ENCODE peak calls at places on chromosomes 12 and 14, in four cellular contexts. X, H, Q and D are unnamed samples.

GRCh38 chr12:6852651-6853354 is 853 bp downstream of the USP5 start:
- DNase-seq in X (peak), H (peak), Q (no peak), D (peak)

GRCh38 chr12:2068638-2069037 is 15.9 kb downstream of the CACNA1C start:
- DNase-seq in Q (no peak), X (no peak), H (no peak), D (no peak)

GRCh38 chr14:63286071-63286470 is 32.7 kb downstream of the GPHB5 start:
- DNase-seq in Q (no peak), H (no peak), X (no peak), D (no peak)

GRCh38 chr12:75478395-75478794 is 2.2 kb upstream of the GLIPR1 start:
- DNase-seq in H (no peak), Q (no peak), X (no peak), D (no peak)

GRCh38 chr12:20507711-20508110 is 139.4 kb downstream of the PDE3A start:
- DNase-seq in H (no peak), X (no peak), Q (no peak), D (no peak)

GRCh38 chr14:86035882-86036281 is 505.9 kb downstream of the FLRT2 start:
- DNase-seq in H (peak), X (peak), Q (no peak), D (no peak)

GRCh38 chr14:64246688-64247087 is 47.5 kb downstream of the ESR2 start:
- DNase-seq in Q (no peak), H (no peak), X (no peak), D (no peak)

GRCh38 chr12:8087666-8088065 is 5.6 kb downstream of the NECAP1 start:
- DNase-seq in H (no peak), X (no peak), Q (no peak), D (no peak)

GRCh38 chr12:125533434-125534029 is 468.3 kb downstream of the AACS start:
- DNase-seq in H (peak), X (peak), Q (no peak), D (peak)

GRCh38 chr12:81815611-81816010 is 56.5 kb upstream of the PPFIA2 start:
- DNase-seq in X (no peak), Q (no peak), H (no peak), D (no peak)

GRCh38 chr14:41868396-41868795 is 261.7 kb downstream of the LRFN5 start:
- DNase-seq in H (no peak), X (no peak), Q (no peak), D (no peak)

GRCh38 chr14:53701108-53701875 is 255.3 kb downstream of the BMP4 start:
- DNase-seq in H (no peak), Q (no peak), X (no peak), D (no peak)

GRCh38 chr12:77923882-77924281 is 93.2 kb downstream of the NAV3 start:
- DNase-seq in Q (no peak), X (no peak), H (no peak), D (no peak)

GRCh38 chr12:121809712-121810116 is 5.9 kb downstream of the SETD1B start:
- DNase-seq in H (no peak), Q (no peak), X (no peak), D (no peak)

GRCh38 chr12:40692617-40693502 is 621 bp downstream of the CNTN1 start:
- DNase-seq in H (no peak), Q (no peak), X (peak), D (no peak)

GRCh38 chr12:100401660-100402059 is 44.8 kb downstream of the SLC17A8 start:
- DNase-seq in H (no peak), Q (no peak), X (peak), D (no peak)

GRCh38 chr12:113424915-113425823 is 3.0 kb downstream of the SDSL start:
- DNase-seq in Q (no peak), H (peak), X (peak), D (peak)

GRCh38 chr14:104925941-104926609 is 1.4 kb downstream of the PLD4 start:
- DNase-seq in X (no peak), Q (no peak), H (no peak), D (no peak)

GRCh38 chr12:5997260-5997659 is 52.2 kb upstream of the ANO2 start:
- DNase-seq in X (no peak), H (no peak), Q (no peak), D (no peak)

GRCh38 chr12:19287302-19287701 is 152.0 kb upstream of the AEBP2 start:
- DNase-seq in X (no peak), H (no peak), Q (no peak), D (no peak)

GRCh38 chr12:40691913-40692616 is at the start of gene CNTN1:
- DNase-seq in Q (peak), X (peak), H (no peak), D (peak)

DNA sequence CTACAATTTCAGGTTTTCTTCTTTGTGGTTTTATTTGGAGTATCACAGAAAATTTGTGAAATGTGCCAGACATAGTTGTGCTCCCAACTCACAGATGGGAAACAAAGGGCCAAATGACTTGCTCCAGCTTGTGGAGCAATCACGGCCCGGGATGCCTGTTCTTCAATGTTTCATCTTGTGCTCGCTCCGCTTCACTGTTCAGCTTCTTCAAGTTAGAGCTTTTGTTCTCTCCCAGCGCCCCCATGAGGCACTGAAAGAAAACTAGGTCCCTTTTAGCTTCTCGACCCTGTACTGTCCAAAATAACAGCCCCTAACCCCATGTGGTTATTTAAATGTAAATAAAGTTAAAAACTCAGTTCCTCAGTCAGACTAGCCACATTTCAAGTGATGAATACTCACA is 187.9 kb upstream of the STXBP6 start:
- DNase-seq in Q (no peak), X (peak), H (peak), D (no peak)
- TF ChIP-seq FOSL1 in Q (no peak), X (no peak), H (no peak), D (no peak)

GRCh38 chr12:51322452-51322851 is 1.5 kb downstream of the BIN2 start:
- DNase-seq in H (no peak), Q (no peak), X (no peak), D (no peak)

GRCh38 chr12:51321882-51322281 is 2.1 kb downstream of the BIN2 start:
- DNase-seq in X (no peak), Q (no peak), H (no peak), D (no peak)

GRCh38 chr12:51320695-51321320 is 3.2 kb downstream of the BIN2 start:
- DNase-seq in X (no peak), Q (no peak), H (no peak), D (peak)

GRCh38 chr12:51320311-51320694 is 3.7 kb downstream of the BIN2 start:
- DNase-seq in Q (no peak), H (no peak), X (no peak), D (no peak)

GRCh38 chr12:51318846-51319570 is 5.0 kb downstream of the BIN2 start:
- DNase-seq in X (no peak), H (no peak), Q (no peak), D (no peak)
- H3K4me3 ChIP-seq in X (no peak), H (no peak), Q (no peak), D (no peak)

GRCh38 chr12:101773560-101774206 is 34.4 kb upstream of the SYCP3 start:
- DNase-seq in H (peak), Q (peak), X (peak), D (peak)
- TF ChIP-seq FOSL1 in H (no peak), Q (no peak), X (no peak), D (no peak)

GRCh38 chr14:74019743-74020142 is 594 bp downstream of the BBOF1 start:
- DNase-seq in H (peak), X (no peak), Q (no peak), D (no peak)
- H3K4me3 ChIP-seq in H (peak), X (peak), Q (peak), D (peak)

GRCh38 chr12:57151741-57152407 is 4.5 kb upstream of the LRP1-AS start:
- DNase-seq in H (no peak), Q (no peak), X (no peak), D (no peak)
- TF ChIP-seq FOSL1 in H (no peak), Q (no peak), X (no peak), D (no peak)

DNA sequence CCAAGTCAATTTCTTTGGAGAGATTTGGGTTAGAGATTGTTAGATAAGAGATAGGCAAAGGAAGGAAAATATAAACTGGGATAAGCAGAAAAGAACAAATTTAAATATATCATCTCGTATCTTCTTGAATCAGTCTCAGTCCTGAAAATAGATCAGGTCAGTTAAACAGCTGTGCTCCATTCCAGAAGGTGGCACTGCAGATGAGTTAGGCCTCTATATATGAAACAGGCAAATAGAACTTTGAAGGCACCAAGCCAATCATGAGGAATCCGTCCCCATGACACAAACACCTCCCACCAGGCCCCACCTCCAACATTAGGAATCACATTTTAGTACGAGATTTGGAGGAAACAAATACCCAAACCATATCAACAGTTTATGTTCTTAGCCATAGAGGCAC is 605.5 kb upstream of the USP15 start:
- DNase-seq in Q (peak), H (peak), X (no peak), D (no peak)
- H3K4me3 ChIP-seq in Q (no peak), H (no peak), X (no peak), D (no peak)

GRCh38 chr12:108308432-108308831 is 30.7 kb downstream of the CMKLR1 start:
- DNase-seq in Q (no peak), X (no peak), H (no peak), D (no peak)

GRCh38 chr12:108312073-108312884 is 26.8 kb downstream of the CMKLR1 start:
- DNase-seq in H (peak), Q (no peak), X (no peak), D (no peak)

GRCh38 chr12:108311605-108312004 is 27.5 kb downstream of the CMKLR1 start:
- DNase-seq in Q (no peak), H (no peak), X (no peak), D (no peak)

GRCh38 chr12:108309674-108310312 is 29.3 kb downstream of the CMKLR1 start:
- DNase-seq in Q (no peak), H (no peak), X (no peak), D (no peak)

DNA sequence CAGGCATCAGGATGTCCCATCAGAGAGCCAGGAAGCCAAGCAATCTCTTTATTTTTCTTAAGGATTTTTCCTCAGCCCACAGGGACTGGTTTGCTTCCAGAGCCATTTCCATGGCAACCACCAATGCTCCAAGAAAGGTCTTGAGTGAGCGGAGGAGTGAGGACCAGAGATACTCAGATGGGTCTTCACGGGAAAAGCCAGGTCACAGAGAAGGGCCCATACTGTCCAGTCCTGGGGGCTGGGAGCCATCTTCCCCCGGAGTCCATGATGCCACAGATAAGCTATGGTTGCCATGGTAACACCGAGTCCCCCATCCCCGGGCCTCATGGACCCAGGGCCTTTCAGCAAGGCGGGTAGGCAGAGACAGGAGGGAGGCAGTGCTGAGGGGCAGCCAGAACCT is 28.6 kb downstream of the CMKLR1 start:
- DNase-seq in X (no peak), H (no peak), Q (no peak), D (peak)
- TF ChIP-seq FOSL1 in X (no peak), H (no peak), Q (no peak), D (no peak)

GRCh38 chr12:68013181-68013580 is 23.9 kb downstream of the IFNG-AS1 start:
- DNase-seq in X (no peak), Q (no peak), H (no peak), D (no peak)
- H3K4me3 ChIP-seq in X (no peak), Q (no peak), H (no peak), D (no peak)

GRCh38 chr12:50678650-50679049 is 85.3 kb upstream of the ATF1 start:
- DNase-seq in X (no peak), Q (no peak), H (no peak), D (no peak)

GRCh38 chr12:50672158-50672557 is 91.7 kb upstream of the ATF1 start:
- DNase-seq in X (no peak), H (no peak), Q (no peak), D (no peak)

GRCh38 chr12:50676761-50677160 is 87.1 kb upstream of the ATF1 start:
- DNase-seq in H (no peak), X (no peak), Q (no peak), D (no peak)

DNA sequence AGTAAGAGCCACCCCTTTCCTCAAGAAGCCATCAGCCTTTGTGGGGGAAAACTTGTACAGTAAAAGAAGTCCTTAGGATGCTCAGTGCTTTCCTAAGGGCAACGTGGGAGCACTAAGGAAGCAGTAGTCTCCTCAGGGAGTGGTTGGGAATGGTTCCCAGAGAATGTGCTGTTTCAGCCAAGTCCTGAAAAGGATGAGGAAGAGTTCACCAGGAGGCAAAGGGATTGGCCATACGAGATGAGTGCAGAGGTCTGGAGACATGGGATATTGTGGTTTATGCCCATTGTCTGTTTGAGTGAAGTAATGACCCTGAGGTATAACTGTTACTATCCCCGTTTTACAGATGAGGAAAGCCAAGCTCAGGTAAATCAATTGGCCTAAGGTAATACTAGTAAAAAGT is 86.0 kb upstream of the ATF1 start:
- DNase-seq in Q (no peak), H (no peak), X (no peak), D (no peak)
- TF ChIP-seq FOSL1 in Q (no peak), H (no peak), X (no peak), D (no peak)

DNA sequence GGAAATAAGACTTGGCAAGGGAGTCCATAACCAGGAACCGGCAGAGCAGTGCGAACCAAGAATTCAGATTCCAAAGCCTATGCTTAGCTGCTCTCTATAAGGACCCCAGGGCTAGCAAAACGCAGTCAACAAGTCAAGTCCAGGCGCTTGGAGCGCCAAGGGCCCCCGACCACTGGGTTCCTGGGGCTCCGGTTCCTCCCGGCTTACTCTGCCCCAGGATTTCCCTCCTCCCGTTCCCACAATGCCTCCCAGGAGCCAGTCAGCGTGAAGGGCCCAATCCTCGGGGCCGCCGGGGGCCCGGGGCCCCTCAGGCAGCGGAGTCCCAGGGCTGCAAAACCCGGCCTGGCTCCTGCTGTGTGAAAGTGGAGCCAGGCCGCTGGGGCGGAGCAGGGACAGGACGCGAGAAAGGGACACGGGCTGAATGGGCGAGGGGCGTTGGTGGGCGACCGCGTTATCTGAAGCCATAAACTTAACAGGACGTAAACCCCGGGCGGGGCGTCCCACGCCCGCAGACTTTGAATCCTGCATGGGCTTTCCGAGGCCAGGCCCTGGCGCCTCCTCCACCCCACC is 1.5 kb downstream of the KRT8 start:
- DNase-seq in Q (no peak), H (peak), X (peak), D (peak)
- H3K4me3 ChIP-seq in Q (peak), H (peak), X (peak), D (peak)